ENCODE peak calls at places on chromosome 4, in nine cellular contexts. One of them, this sample, is unnamed.

GRCh38 chr4:169968999-169969398 is 57.2 kb downstream of the MFAP3L start:
- DNase-seq in tibial artery: no peak
- DNase-seq in activated CD8-positive, alpha-beta memory T cell treated with anti-CD3 and anti-CD28 coated beads for 4 hours: no peak
- DNase-seq in RPMI7951: no peak
- DNase-seq in HS-5: peak; percentile 73
- DNase-seq in NCI-H1436: no peak
- DNase-seq in lower leg skin: no peak
- DNase-seq in hepatocyte: peak; percentile 38
- DNase-seq in glutamatergic neuron: no peak
- DNase-seq in this sample: no peak

GRCh38 chr4:48141048-48141447 is 7.0 kb upstream of the TXK start:
- DNase-seq in NCI-H1436: peak; percentile 48
- DNase-seq in lower leg skin: no peak
- DNase-seq in hepatocyte: peak; percentile 56
- DNase-seq in glutamatergic neuron: no peak
- DNase-seq in RPMI7951: peak; percentile 44
- DNase-seq in HS-5: no peak
- DNase-seq in tibial artery: no peak
- DNase-seq in activated CD8-positive, alpha-beta memory T cell treated with anti-CD3 and anti-CD28 coated beads for 4 hours: no peak
- DNase-seq in this sample: no peak

GRCh38 chr4:53507671-53508286 is 83.5 kb downstream of the LNX1 start:
- DNase-seq in activated CD8-positive, alpha-beta memory T cell treated with anti-CD3 and anti-CD28 coated beads for 4 hours: no peak
- DNase-seq in tibial artery: peak; percentile 85
- DNase-seq in hepatocyte: no peak
- DNase-seq in NCI-H1436: no peak
- DNase-seq in lower leg skin: no peak
- DNase-seq in glutamatergic neuron: peak; percentile 61
- DNase-seq in RPMI7951: peak; percentile 96
- DNase-seq in HS-5: peak; percentile 72
- DNase-seq in this sample: peak; percentile 36

GRCh38 chr4:147741190-147741788 is 9.4 kb downstream of the ARHGAP10 start:
- DNase-seq in tibial artery: no peak
- DNase-seq in activated CD8-positive, alpha-beta memory T cell treated with anti-CD3 and anti-CD28 coated beads for 4 hours: no peak
- DNase-seq in RPMI7951: peak; percentile 46
- DNase-seq in glutamatergic neuron: no peak
- DNase-seq in lower leg skin: no peak
- DNase-seq in NCI-H1436: no peak
- DNase-seq in HS-5: no peak
- DNase-seq in hepatocyte: no peak
- DNase-seq in this sample: no peak

GRCh38 chr4:148445903-148446261 is 3.7 kb upstream of the NR3C2 start:
- DNase-seq in lower leg skin: no peak
- DNase-seq in activated CD8-positive, alpha-beta memory T cell treated with anti-CD3 and anti-CD28 coated beads for 4 hours: no peak
- DNase-seq in hepatocyte: no peak
- DNase-seq in NCI-H1436: no peak
- DNase-seq in RPMI7951: no peak
- DNase-seq in HS-5: no peak
- DNase-seq in glutamatergic neuron: no peak
- DNase-seq in tibial artery: no peak
- DNase-seq in this sample: no peak

GRCh38 chr4:54414545-54414944 is 185.5 kb downstream of the PDGFRA start:
- DNase-seq in activated CD8-positive, alpha-beta memory T cell treated with anti-CD3 and anti-CD28 coated beads for 4 hours: no peak
- DNase-seq in lower leg skin: no peak
- DNase-seq in tibial artery: no peak
- DNase-seq in hepatocyte: no peak
- DNase-seq in RPMI7951: no peak
- DNase-seq in HS-5: no peak
- DNase-seq in glutamatergic neuron: no peak
- DNase-seq in NCI-H1436: no peak
- DNase-seq in this sample: no peak

GRCh38 chr4:111650553-111651183 is 494.6 kb upstream of the FAM241A start:
- DNase-seq in hepatocyte: no peak
- DNase-seq in NCI-H1436: no peak
- DNase-seq in glutamatergic neuron: no peak
- DNase-seq in lower leg skin: no peak
- DNase-seq in RPMI7951: no peak
- DNase-seq in activated CD8-positive, alpha-beta memory T cell treated with anti-CD3 and anti-CD28 coated beads for 4 hours: no peak
- DNase-seq in HS-5: no peak
- DNase-seq in tibial artery: no peak
- DNase-seq in this sample: no peak

GRCh38 chr4:145935253-145936141 is 3.1 kb downstream of the ZNF827 start:
- DNase-seq in RPMI7951: peak; percentile 40
- DNase-seq in NCI-H1436: no peak
- DNase-seq in hepatocyte: peak; percentile 35
- DNase-seq in activated CD8-positive, alpha-beta memory T cell treated with anti-CD3 and anti-CD28 coated beads for 4 hours: no peak
- DNase-seq in lower leg skin: no peak
- DNase-seq in glutamatergic neuron: peak; percentile 76
- DNase-seq in HS-5: no peak
- DNase-seq in tibial artery: no peak
- DNase-seq in this sample: no peak

GRCh38 chr4:33013280-33013679 is 2293.1 kb downstream of the PCDH7 start:
- DNase-seq in RPMI7951: no peak
- DNase-seq in glutamatergic neuron: no peak
- DNase-seq in tibial artery: no peak
- DNase-seq in hepatocyte: no peak
- DNase-seq in HS-5: no peak
- DNase-seq in lower leg skin: no peak
- DNase-seq in activated CD8-positive, alpha-beta memory T cell treated with anti-CD3 and anti-CD28 coated beads for 4 hours: no peak
- DNase-seq in NCI-H1436: no peak
- DNase-seq in this sample: no peak

GRCh38 chr4:94548571-94548970 is 96.8 kb downstream of the PDLIM5 start:
- DNase-seq in glutamatergic neuron: no peak
- DNase-seq in HS-5: peak; percentile 44
- DNase-seq in activated CD8-positive, alpha-beta memory T cell treated with anti-CD3 and anti-CD28 coated beads for 4 hours: no peak
- DNase-seq in NCI-H1436: no peak
- DNase-seq in tibial artery: peak; percentile 38
- DNase-seq in hepatocyte: peak; percentile 47
- DNase-seq in lower leg skin: no peak
- DNase-seq in RPMI7951: peak; percentile 73
- DNase-seq in this sample: no peak

GRCh38 chr4:96354036-96354712 is 514.3 kb downstream of the PDHA2 start:
- DNase-seq in tibial artery: no peak
- DNase-seq in lower leg skin: no peak
- DNase-seq in hepatocyte: peak; percentile 10
- DNase-seq in activated CD8-positive, alpha-beta memory T cell treated with anti-CD3 and anti-CD28 coated beads for 4 hours: no peak
- DNase-seq in glutamatergic neuron: no peak
- DNase-seq in NCI-H1436: no peak
- DNase-seq in HS-5: no peak
- DNase-seq in RPMI7951: no peak
- DNase-seq in this sample: no peak

GRCh38 chr4:114281561-114281960 is 302.1 kb upstream of the ARSJ start:
- DNase-seq in tibial artery: no peak
- DNase-seq in NCI-H1436: no peak
- DNase-seq in RPMI7951: peak; percentile 37
- DNase-seq in hepatocyte: no peak
- DNase-seq in HS-5: peak; percentile 49
- DNase-seq in lower leg skin: no peak
- DNase-seq in glutamatergic neuron: no peak
- DNase-seq in activated CD8-positive, alpha-beta memory T cell treated with anti-CD3 and anti-CD28 coated beads for 4 hours: no peak
- DNase-seq in this sample: no peak

GRCh38 chr4:37673523-37674192 is 12.5 kb downstream of the RELL1 start:
- DNase-seq in glutamatergic neuron: no peak
- DNase-seq in tibial artery: no peak
- DNase-seq in activated CD8-positive, alpha-beta memory T cell treated with anti-CD3 and anti-CD28 coated beads for 4 hours: no peak
- DNase-seq in HS-5: no peak
- DNase-seq in hepatocyte: no peak
- DNase-seq in RPMI7951: no peak
- DNase-seq in lower leg skin: no peak
- DNase-seq in NCI-H1436: no peak
- DNase-seq in this sample: no peak

GRCh38 chr4:10082047-10082446 is 34.6 kb downstream of the WDR1 start:
- DNase-seq in lower leg skin: peak; percentile 74
- DNase-seq in RPMI7951: no peak
- DNase-seq in tibial artery: peak; percentile 11
- DNase-seq in NCI-H1436: no peak
- DNase-seq in hepatocyte: no peak
- DNase-seq in activated CD8-positive, alpha-beta memory T cell treated with anti-CD3 and anti-CD28 coated beads for 4 hours: no peak
- DNase-seq in glutamatergic neuron: peak; percentile 4
- DNase-seq in HS-5: no peak
- DNase-seq in this sample: no peak

GRCh38 chr4:169791527-169792156 is 33.9 kb upstream of the HPF1 start:
- DNase-seq in RPMI7951: peak; percentile 79
- DNase-seq in NCI-H1436: peak; percentile 39
- DNase-seq in tibial artery: no peak
- DNase-seq in activated CD8-positive, alpha-beta memory T cell treated with anti-CD3 and anti-CD28 coated beads for 4 hours: no peak
- DNase-seq in hepatocyte: peak; percentile 78
- DNase-seq in glutamatergic neuron: peak; percentile 89
- DNase-seq in lower leg skin: no peak
- DNase-seq in HS-5: peak; percentile 59
- DNase-seq in this sample: no peak

GRCh38 chr4:165874799-165875371 is 1.8 kb downstream of the TLL1 start:
- DNase-seq in glutamatergic neuron: peak; percentile 46
- DNase-seq in NCI-H1436: no peak
- DNase-seq in lower leg skin: peak; percentile 85
- DNase-seq in HS-5: no peak
- DNase-seq in activated CD8-positive, alpha-beta memory T cell treated with anti-CD3 and anti-CD28 coated beads for 4 hours: no peak
- DNase-seq in hepatocyte: peak; percentile 70
- DNase-seq in RPMI7951: no peak
- DNase-seq in tibial artery: no peak
- DNase-seq in this sample: no peak

GRCh38 chr4:16226816-16227461 is 668 bp upstream of the TAPT1 start:
- DNase-seq in RPMI7951: peak; percentile 38
- DNase-seq in HS-5: no peak
- DNase-seq in glutamatergic neuron: peak; percentile 68
- DNase-seq in tibial artery: peak; percentile 56
- DNase-seq in lower leg skin: peak; percentile 93
- DNase-seq in activated CD8-positive, alpha-beta memory T cell treated with anti-CD3 and anti-CD28 coated beads for 4 hours: no peak
- DNase-seq in hepatocyte: peak; percentile 69
- DNase-seq in NCI-H1436: no peak
- DNase-seq in this sample: no peak

GRCh38 chr4:128525387-128525786 is 237.8 kb upstream of the PGRMC2 start:
- DNase-seq in HS-5: no peak
- DNase-seq in tibial artery: no peak
- DNase-seq in NCI-H1436: no peak
- DNase-seq in lower leg skin: no peak
- DNase-seq in hepatocyte: no peak
- DNase-seq in activated CD8-positive, alpha-beta memory T cell treated with anti-CD3 and anti-CD28 coated beads for 4 hours: no peak
- DNase-seq in RPMI7951: peak; percentile 45
- DNase-seq in glutamatergic neuron: no peak
- DNase-seq in this sample: no peak

GRCh38 chr4:89660851-89661250 is 176.1 kb downstream of the SNCA start:
- DNase-seq in lower leg skin: no peak
- DNase-seq in glutamatergic neuron: no peak
- DNase-seq in HS-5: no peak
- DNase-seq in NCI-H1436: no peak
- DNase-seq in tibial artery: no peak
- DNase-seq in activated CD8-positive, alpha-beta memory T cell treated with anti-CD3 and anti-CD28 coated beads for 4 hours: no peak
- DNase-seq in RPMI7951: no peak
- DNase-seq in hepatocyte: no peak
- DNase-seq in this sample: no peak

GRCh38 chr4:47490550-47490949 is 5.5 kb downstream of the ATP10D start:
- DNase-seq in HS-5: no peak
- DNase-seq in glutamatergic neuron: peak; percentile 27
- DNase-seq in activated CD8-positive, alpha-beta memory T cell treated with anti-CD3 and anti-CD28 coated beads for 4 hours: no peak
- DNase-seq in tibial artery: no peak
- DNase-seq in hepatocyte: peak; percentile 17
- DNase-seq in lower leg skin: no peak
- DNase-seq in NCI-H1436: no peak
- DNase-seq in RPMI7951: peak; percentile 58
- DNase-seq in this sample: no peak

GRCh38 chr4:130563185-130563890 is 1467.4 kb downstream of the C4orf33 start:
- DNase-seq in lower leg skin: no peak
- DNase-seq in HS-5: peak; percentile 58
- DNase-seq in NCI-H1436: peak; percentile 5
- DNase-seq in RPMI7951: peak; percentile 64
- DNase-seq in activated CD8-positive, alpha-beta memory T cell treated with anti-CD3 and anti-CD28 coated beads for 4 hours: no peak
- DNase-seq in hepatocyte: peak; percentile 77
- DNase-seq in glutamatergic neuron: peak; percentile 71
- DNase-seq in tibial artery: no peak
- DNase-seq in this sample: peak; percentile 1

GRCh38 chr4:14650127-14650526 is 352.2 kb upstream of the CPEB2 start:
- DNase-seq in tibial artery: no peak
- DNase-seq in hepatocyte: no peak
- DNase-seq in glutamatergic neuron: no peak
- DNase-seq in RPMI7951: peak; percentile 10
- DNase-seq in NCI-H1436: no peak
- DNase-seq in lower leg skin: no peak
- DNase-seq in activated CD8-positive, alpha-beta memory T cell treated with anti-CD3 and anti-CD28 coated beads for 4 hours: no peak
- DNase-seq in HS-5: no peak
- DNase-seq in this sample: no peak

GRCh38 chr4:28469886-28470285 is 1609.2 kb downstream of the STIM2 start:
- DNase-seq in NCI-H1436: no peak
- DNase-seq in tibial artery: no peak
- DNase-seq in glutamatergic neuron: no peak
- DNase-seq in lower leg skin: no peak
- DNase-seq in HS-5: no peak
- DNase-seq in hepatocyte: no peak
- DNase-seq in RPMI7951: no peak
- DNase-seq in activated CD8-positive, alpha-beta memory T cell treated with anti-CD3 and anti-CD28 coated beads for 4 hours: no peak
- DNase-seq in this sample: no peak

GRCh38 chr4:2163311-2163821 is 78.6 kb downstream of the HAUS3 start:
- DNase-seq in HS-5: no peak
- DNase-seq in activated CD8-positive, alpha-beta memory T cell treated with anti-CD3 and anti-CD28 coated beads for 4 hours: no peak
- DNase-seq in NCI-H1436: no peak
- DNase-seq in glutamatergic neuron: no peak
- DNase-seq in lower leg skin: peak; percentile 62
- DNase-seq in tibial artery: no peak
- DNase-seq in hepatocyte: no peak
- DNase-seq in RPMI7951: no peak
- DNase-seq in this sample: no peak

GRCh38 chr4:177313263-177313662 is 3.6 kb downstream of the NEIL3 start:
- DNase-seq in activated CD8-positive, alpha-beta memory T cell treated with anti-CD3 and anti-CD28 coated beads for 4 hours: no peak
- DNase-seq in tibial artery: no peak
- DNase-seq in RPMI7951: no peak
- DNase-seq in NCI-H1436: no peak
- DNase-seq in HS-5: no peak
- DNase-seq in glutamatergic neuron: no peak
- DNase-seq in lower leg skin: no peak
- DNase-seq in hepatocyte: no peak
- DNase-seq in this sample: no peak

GRCh38 chr4:147714575-147715401 is 17.1 kb upstream of the ARHGAP10 start:
- DNase-seq in lower leg skin: peak; percentile 90
- DNase-seq in NCI-H1436: no peak
- DNase-seq in tibial artery: peak; percentile 70
- DNase-seq in hepatocyte: no peak
- DNase-seq in glutamatergic neuron: no peak
- DNase-seq in HS-5: peak; percentile 87
- DNase-seq in RPMI7951: peak; percentile 50
- DNase-seq in activated CD8-positive, alpha-beta memory T cell treated with anti-CD3 and anti-CD28 coated beads for 4 hours: no peak
- DNase-seq in this sample: no peak

GRCh38 chr4:127734976-127735375 is 4.8 kb downstream of the SLC25A31 start:
- DNase-seq in NCI-H1436: no peak
- DNase-seq in tibial artery: no peak
- DNase-seq in activated CD8-positive, alpha-beta memory T cell treated with anti-CD3 and anti-CD28 coated beads for 4 hours: no peak
- DNase-seq in hepatocyte: no peak
- DNase-seq in glutamatergic neuron: no peak
- DNase-seq in RPMI7951: no peak
- DNase-seq in lower leg skin: no peak
- DNase-seq in HS-5: no peak
- DNase-seq in this sample: no peak

GRCh38 chr4:95190751-95191436 is 357.9 kb downstream of the UNC5C start:
- DNase-seq in lower leg skin: no peak
- DNase-seq in activated CD8-positive, alpha-beta memory T cell treated with anti-CD3 and anti-CD28 coated beads for 4 hours: no peak
- DNase-seq in RPMI7951: peak; percentile 0
- DNase-seq in tibial artery: no peak
- DNase-seq in glutamatergic neuron: peak; percentile 78
- DNase-seq in hepatocyte: peak; percentile 66
- DNase-seq in HS-5: no peak
- DNase-seq in NCI-H1436: no peak
- DNase-seq in this sample: no peak

GRCh38 chr4:77044458-77045124 is 31.2 kb downstream of the CCNI start:
- DNase-seq in hepatocyte: peak; percentile 58
- DNase-seq in NCI-H1436: no peak
- DNase-seq in tibial artery: no peak
- DNase-seq in glutamatergic neuron: no peak
- DNase-seq in activated CD8-positive, alpha-beta memory T cell treated with anti-CD3 and anti-CD28 coated beads for 4 hours: no peak
- DNase-seq in HS-5: no peak
- DNase-seq in RPMI7951: peak; percentile 44
- DNase-seq in lower leg skin: no peak
- DNase-seq in this sample: no peak